ENCODE peak calls at places on chromosome 14, in nine cellular contexts. M is A549, O is lung, V is Caco-2, Z is kidney epithelial cell, R is foreskin fibroblast, J is fibroblast of villous mesenchyme, A is mucosa of descending colon, L is dorsolateral prefrontal cortex. C is an unnamed sample.
A peak's percentile ranks its signal among the peaks of the same experiment; 100 is the strongest.

GRCh38 chr14:76277586-76278130 is 98.3 kb upstream of the ESRRB start:
- DNase-seq in V (no peak), L (no peak), Z (no peak), M (no peak), A (no peak), R (no peak), J (no peak), O (no peak), C (no peak)

GRCh38 chr14:103185051-103186027 is 62.1 kb downstream of the TNFAIP2 start:
- DNase-seq in A (no peak), V (peak; percentile 45), O (no peak), L (no peak), Z (no peak), J (peak; percentile 58), R (no peak), M (peak; percentile 54), C (no peak)

GRCh38 chr14:34229140-34229539 is 232.9 kb downstream of the SPTSSA start:
- DNase-seq in R (no peak), M (no peak), A (no peak), L (no peak), Z (no peak), J (no peak), V (no peak), O (no peak), C (no peak)

GRCh38 chr14:63881926-63882325 is 29.1 kb downstream of the SYNE2 start:
- DNase-seq in V (no peak), L (no peak), O (no peak), M (no peak), R (no peak), A (no peak), Z (no peak), J (no peak), C (no peak)

GRCh38 chr14:80491131-80491530 is 279.8 kb upstream of the DIO2 start:
- DNase-seq in J (peak; percentile 51), L (peak; percentile 11), A (peak; percentile 70), R (peak; percentile 64), Z (no peak), M (no peak), V (no peak), O (no peak), C (no peak)

GRCh38 chr14:69611264-69612013 is at the start of gene SUSD6:
- DNase-seq in M (peak; percentile 86), Z (peak; percentile 47), R (peak; percentile 88), A (peak; percentile 95), L (peak; percentile 91), V (peak; percentile 88), O (peak; percentile 91), J (peak; percentile 89), C (no peak)

GRCh38 chr14:96261053-96261452 is 5.0 kb downstream of the BDKRB1 start:
- DNase-seq in A (no peak), M (no peak), O (no peak), J (peak; percentile 41), L (no peak), R (no peak), Z (no peak), V (no peak), C (no peak)

GRCh38 chr14:51818748-51819386 is 41.5 kb upstream of the GNG2 start:
- DNase-seq in O (no peak), V (no peak), R (no peak), M (no peak), J (no peak), A (no peak), L (no peak), Z (no peak), C (no peak)

GRCh38 chr14:67285876-67286452 is 44.7 kb downstream of the PALS1 start:
- DNase-seq in R (no peak), L (no peak), Z (no peak), M (peak; percentile 59), A (no peak), V (peak; percentile 25), J (peak; percentile 74), O (no peak), C (no peak)

GRCh38 chr14:73613419-73613963 is 1.2 kb downstream of the ACOT6 start:
- DNase-seq in Z (no peak), A (no peak), R (no peak), O (no peak), J (no peak), L (no peak), V (no peak), M (no peak), C (no peak)

GRCh38 chr14:52895000-52895399 is 55.9 kb downstream of the FERMT2 start:
- DNase-seq in J (peak; percentile 45), O (no peak), M (no peak), V (no peak), L (no peak), A (no peak), Z (no peak), R (no peak), C (no peak)

GRCh38 chr14:51167587-51168219 is 72.3 kb upstream of the TMX1 start:
- DNase-seq in M (no peak), R (no peak), L (no peak), J (peak; percentile 81), Z (no peak), O (no peak), V (no peak), A (no peak), C (no peak)

GRCh38 chr14:88004637-88005036 is 298 bp upstream of the GPR65 start:
- DNase-seq in R (no peak), J (no peak), A (no peak), L (no peak), Z (no peak), V (no peak), M (no peak), O (no peak), C (no peak)

GRCh38 chr14:80607430-80608200 is 333.9 kb downstream of the CEP128 start:
- DNase-seq in V (no peak), J (peak; percentile 68), L (no peak), A (no peak), Z (no peak), O (no peak), R (no peak), M (no peak), C (no peak)

DNA sequence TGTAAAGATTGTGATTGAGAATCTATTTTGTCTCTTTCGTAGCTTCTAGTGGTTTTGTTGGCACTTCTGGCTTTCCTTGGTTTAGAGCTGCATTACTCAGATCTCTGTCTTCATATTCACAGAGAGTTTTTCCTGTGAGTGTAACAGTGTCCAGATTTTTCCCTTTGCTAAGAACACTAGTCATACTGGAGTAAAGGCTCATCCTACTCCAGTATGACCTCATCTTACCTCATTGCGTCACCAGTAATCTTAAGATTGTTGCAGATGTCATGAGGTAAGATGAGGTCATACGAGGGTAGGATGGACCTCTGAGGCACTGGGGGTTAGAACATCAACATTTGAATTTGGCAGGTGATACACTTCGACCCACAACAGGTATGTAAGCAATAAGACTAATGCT is 461.2 kb downstream of the FLRT2 start:
- DNase-seq in V (no peak), R (peak; percentile 16), O (no peak), M (peak; percentile 1), L (no peak), A (no peak), Z (no peak), J (peak; percentile 16), C (no peak)
- TF ChIP-seq CTCF in V (no peak), R (no peak), O (no peak), M (no peak), L (no peak), A (no peak), Z (no peak), J (no peak), C (no peak)

DNA sequence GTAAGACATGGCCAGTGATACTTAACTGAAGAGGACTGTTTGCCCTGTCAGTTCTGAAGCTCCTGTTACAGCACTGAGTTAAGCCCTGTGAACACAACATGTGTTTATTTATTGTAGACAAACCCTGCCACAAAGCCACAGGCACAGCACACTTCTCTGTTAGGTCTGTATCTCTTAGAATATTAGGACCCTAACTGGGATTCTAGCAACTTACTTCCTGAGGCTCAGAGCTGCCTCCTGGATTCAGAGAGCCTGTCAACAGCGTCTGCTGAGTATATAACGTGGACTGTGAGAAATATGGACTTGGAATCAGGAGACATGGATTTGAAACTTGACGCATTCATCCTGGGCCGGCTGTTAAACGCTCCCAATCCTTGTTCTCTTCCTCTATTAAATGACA is 135.0 kb upstream of the HIF1A start:
- DNase-seq in Z (no peak), A (no peak), M (peak; percentile 54), O (no peak), V (peak; percentile 34), R (no peak), J (peak; percentile 81), L (no peak), C (no peak)
- H3K4me3 ChIP-seq in Z (no peak overlapping the region), A (no peak overlapping the region), M (peak overlapping the region; percentile 38), O (no peak overlapping the region), V (peak overlapping the region; percentile 41), R (no peak overlapping the region), J (no peak overlapping the region), L (no peak overlapping the region), C (peak overlapping the region; percentile 53)

GRCh38 chr14:35826218-35826951 is at the start of gene BRMS1L:
- DNase-seq in O (peak; percentile 98), L (peak; percentile 99), M (peak; percentile 99), A (peak; percentile 99), R (peak; percentile 99), V (peak; percentile 98), J (peak; percentile 99), Z (peak; percentile 98), C (peak; percentile 81)
- TF ChIP-seq CTCF in O (no peak), L (no peak), M (no peak), A (no peak), R (no peak), V (no peak), J (peak; percentile 7), Z (no peak), C (no peak)

DNA sequence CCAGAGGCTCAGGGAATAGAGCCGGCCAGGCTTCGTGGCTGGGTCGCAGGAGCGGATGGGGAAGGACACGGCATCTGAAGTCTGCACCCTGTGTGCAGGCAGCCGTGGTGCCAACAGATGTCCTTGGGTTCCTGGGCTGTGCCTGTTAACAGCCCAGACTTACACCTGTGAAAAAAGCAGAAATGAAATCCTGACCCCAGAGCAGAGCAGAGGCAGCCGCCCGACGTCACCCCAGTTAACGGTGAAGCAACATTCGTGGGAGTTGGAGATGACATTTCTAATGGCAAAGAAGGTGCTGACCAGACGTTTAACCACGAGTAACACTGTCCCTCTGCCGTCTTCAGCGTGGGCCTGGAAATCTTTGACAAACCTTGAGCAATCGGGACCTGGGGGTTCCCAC is 200.3 kb upstream of the DIO3 start:
- DNase-seq in V (no peak), J (peak; percentile 45), A (no peak), R (no peak), L (no peak), Z (no peak), O (no peak), M (no peak), C (no peak)
- H3K4me3 ChIP-seq in V (no peak overlapping the region), J (no peak overlapping the region), A (no peak overlapping the region), R (no peak overlapping the region), L (no peak overlapping the region), Z (no peak overlapping the region), O (no peak overlapping the region), M (no peak overlapping the region), C (no peak overlapping the region)

DNA sequence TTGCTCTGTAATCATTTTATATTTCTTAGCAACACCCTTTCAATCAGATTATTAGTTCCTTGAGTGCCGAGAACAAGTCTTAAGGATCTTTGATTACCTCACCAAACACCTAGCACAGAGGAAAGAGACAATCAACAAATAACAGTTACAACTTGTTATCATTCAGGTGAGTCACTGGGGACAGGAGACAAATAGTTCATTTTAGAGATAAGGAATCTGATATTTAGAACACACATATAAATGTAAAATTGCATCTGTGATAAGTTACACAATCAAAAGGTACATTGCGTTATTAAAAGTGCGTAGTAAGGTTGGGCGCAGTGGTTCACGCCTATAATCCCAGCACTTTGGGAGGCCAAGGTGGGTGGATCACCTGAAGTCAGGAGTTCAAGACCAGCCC is 5.1 kb upstream of the STXBP6 start:
- DNase-seq in Z (no peak), M (no peak), L (no peak), O (no peak), V (no peak), J (no peak), R (no peak), A (no peak), C (no peak)
- TF ChIP-seq CTCF in Z (no peak), M (no peak), L (no peak), O (no peak), V (no peak), J (no peak), R (no peak), A (no peak), C (no peak)

C was measured in epithelial cell of proximal tubule.